ENCODE peak calls at places on chromosomes 12 and 14, in four cellular contexts. L is tibial nerve, A is psoas muscle, G is Peyer's patch. N is an unnamed sample.

GRCh38 chr14:74867673-74868072 is 8.3 kb downstream of the PROX2 start:
- DNase-seq in L (no peak), A (no peak), G (peak; percentile 83), N (peak; percentile 16)

GRCh38 chr12:67915335-67915851 is 73.9 kb upstream of the IFNG-AS1 start:
- DNase-seq in L (no peak), A (no peak), G (peak; percentile 50), N (no peak)

GRCh38 chr14:75069811-75070145 is 337 bp downstream of the ZC2HC1C start:
- DNase-seq in L (peak; percentile 32), A (no peak), G (no peak), N (no peak)

GRCh38 chr14:67618617-67619063 is 1.1 kb upstream of the ARG2 start:
- DNase-seq in L (peak; percentile 25), A (no peak), G (no peak), N (no peak)

GRCh38 chr12:75831413-75831812 is 200.2 kb downstream of the PHLDA1 start:
- DNase-seq in L (no peak), A (no peak), G (no peak), N (no peak)

GRCh38 chr14:92794547-92794941 is 439 bp downstream of the GOLGA5 start:
- DNase-seq in L (no peak), A (peak; percentile 60), G (no peak), N (no peak)

GRCh38 chr12:124410354-124411175 is 115.7 kb downstream of the RFLNA start:
- DNase-seq in L (no peak), A (peak; percentile 87), G (no peak), N (no peak)

GRCh38 chr12:15541996-15542631 is 219.8 kb downstream of the PTPRO start:
- DNase-seq in L (no peak), A (no peak), G (no peak), N (no peak)

GRCh38 chr14:21494902-21495762 is 16.0 kb downstream of the METTL3 start:
- DNase-seq in L (no peak), A (no peak), G (no peak), N (no peak)

GRCh38 chr12:113165521-113166450 is 16.3 kb downstream of the CFAP73 start:
- DNase-seq in L (no peak), A (no peak), G (no peak), N (no peak)

GRCh38 chr14:39229222-39229543 is 4.5 kb upstream of the MIA2 start:
- DNase-seq in L (no peak), A (no peak), G (peak; percentile 50), N (peak; percentile 15)

GRCh38 chr12:26156996-26157395 is 32.2 kb upstream of the BHLHE41 start:
- DNase-seq in L (no peak), A (no peak), G (no peak), N (no peak)

GRCh38 chr12:53190108-53190729 is 9.5 kb upstream of the CSAD start:
- DNase-seq in L (peak; percentile 50), A (peak; percentile 87), G (peak; percentile 77), N (peak; percentile 36)

GRCh38 chr12:9699269-9699897 is 29.9 kb downstream of the CLEC2D start:
- DNase-seq in L (no peak), A (no peak), G (no peak), N (no peak)

DNA sequence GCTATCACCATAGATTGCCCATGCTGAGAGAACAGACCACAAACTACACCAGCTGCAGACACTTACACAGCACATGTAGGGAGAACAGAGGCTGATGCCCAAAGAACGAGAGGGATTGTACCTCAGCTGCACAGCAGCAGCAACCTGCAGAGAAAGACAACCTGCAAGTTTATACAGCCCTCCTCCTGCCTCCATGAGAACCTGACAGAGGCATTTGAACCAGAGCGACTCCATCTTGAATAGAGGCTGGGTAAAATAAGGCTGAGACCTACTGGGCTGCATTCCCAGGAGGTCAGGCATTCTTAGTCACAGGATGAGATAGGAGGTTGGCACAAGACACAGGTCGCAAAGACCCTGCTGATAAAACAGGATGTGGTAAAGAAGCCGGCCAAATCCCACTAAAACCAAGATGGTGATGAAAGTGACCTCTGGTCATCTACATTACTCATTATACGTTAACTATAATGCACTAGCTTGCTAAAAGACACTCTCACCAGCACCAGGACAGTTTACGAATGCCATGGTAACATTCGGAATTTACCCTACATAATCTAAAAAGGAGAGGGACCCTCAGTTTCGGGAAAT is 262.4 kb upstream of the HMGA2 start:
- DNase-seq in L (no peak), A (no peak), G (no peak), N (no peak)
- H3K27ac ChIP-seq in L (no peak overlapping the region), A (no peak overlapping the region), G (no peak overlapping the region), N (no peak overlapping the region)

GRCh38 chr12:32230607-32230982 is 123.9 kb downstream of the BICD1 start:
- DNase-seq in L (no peak), A (no peak), G (no peak), N (no peak)
- TF ChIP-seq CTCF in L (no peak), A (no peak), G (no peak), N (no peak)

GRCh38 chr14:102672410-102672960 is 80.0 kb downstream of the RCOR1 start:
- DNase-seq in L (no peak), A (no peak), G (no peak), N (no peak)

GRCh38 chr14:102675396-102675795 is 82.9 kb downstream of the RCOR1 start:
- DNase-seq in L (no peak), A (no peak), G (no peak), N (no peak)

GRCh38 chr14:102666635-102667034 is 74.2 kb downstream of the RCOR1 start:
- DNase-seq in L (no peak), A (no peak), G (no peak), N (no peak)

GRCh38 chr14:102668291-102668873 is 75.9 kb downstream of the RCOR1 start:
- DNase-seq in L (no peak), A (no peak), G (no peak), N (no peak)

DNA sequence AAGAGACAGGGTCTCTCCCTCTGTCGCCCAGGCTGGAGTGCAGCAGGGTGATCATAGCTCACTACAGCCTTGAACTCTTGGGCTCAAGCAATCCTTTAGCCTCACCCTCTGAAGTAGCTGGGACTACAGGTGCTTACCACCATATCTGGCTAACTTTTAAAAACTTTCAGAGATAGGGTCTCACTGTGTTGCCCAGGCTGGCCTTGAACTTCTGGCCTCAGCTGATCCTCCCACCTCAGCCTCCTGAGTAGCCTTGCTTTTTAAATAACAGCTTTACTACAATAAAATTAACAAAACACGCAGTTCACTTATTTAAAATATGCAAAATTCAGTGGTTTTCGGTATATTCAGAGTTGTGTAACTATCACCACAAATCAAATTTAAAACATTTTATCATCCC is 79.0 kb downstream of the RCOR1 start:
- DNase-seq in L (no peak), A (no peak), G (no peak), N (no peak)
- H3K9me3 ChIP-seq in L (no peaks in the 10 kb centered on the region), A (no peaks in the 10 kb centered on the region), G (no peaks in the 10 kb centered on the region), N (no peaks in the 10 kb centered on the region)

DNA sequence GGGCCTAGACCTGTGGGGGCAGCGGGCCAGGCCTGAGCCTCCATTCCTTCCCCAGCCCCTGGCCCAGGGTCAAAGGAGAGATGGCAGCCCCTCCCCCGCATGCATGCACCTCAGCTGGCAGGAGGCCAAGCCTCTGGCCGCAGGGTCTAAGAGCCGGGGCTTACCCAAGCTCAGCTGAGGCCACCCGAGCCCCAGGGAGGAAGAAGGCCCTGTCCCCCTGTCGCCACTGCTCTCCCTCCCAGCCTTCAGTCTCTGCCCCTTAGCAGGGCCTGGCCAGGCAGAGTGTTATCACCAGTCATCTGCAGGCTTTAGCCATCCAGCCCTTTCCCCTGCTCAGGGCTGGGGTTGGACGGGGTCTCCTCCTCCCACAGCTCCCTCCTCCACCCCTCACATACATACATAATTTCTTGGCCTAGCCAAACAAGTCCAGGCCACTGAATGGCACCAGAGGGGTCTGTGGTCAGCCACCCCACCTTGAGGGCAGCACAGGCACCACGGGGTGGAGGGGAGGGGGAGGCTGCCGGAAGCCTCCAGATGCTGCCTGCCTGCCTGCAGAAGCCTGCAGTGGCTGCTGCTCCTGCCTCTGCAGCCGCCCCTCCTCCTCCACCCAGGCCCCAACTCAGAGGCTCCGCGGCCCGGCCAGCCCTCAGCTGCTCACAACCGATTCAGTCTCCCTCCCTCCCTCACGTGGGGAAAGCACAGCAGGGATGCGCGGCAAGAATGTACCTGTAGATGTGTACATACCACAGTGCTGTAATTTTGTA is 22.8 kb downstream of the RAB35 start:
- DNase-seq in L (no peak), A (peak; percentile 47), G (no peak), N (no peak)
- H3K27ac ChIP-seq in L (no peak overlapping the region), A (no peak overlapping the region), G (no peak overlapping the region), N (peak overlapping the region; percentile 29)

GRCh38 chr14:25431211-25432076 is 381.5 kb upstream of the STXBP6 start:
- DNase-seq in L (peak; percentile 9), A (no peak), G (no peak), N (no peak)
- TF ChIP-seq CTCF in L (no peak), A (no peak), G (no peak), N (no peak)

GRCh38 chr12:81403348-81403747 is 325.5 kb downstream of the ACSS3 start:
- DNase-seq in L (no peak), A (no peak), G (no peak), N (no peak)
- H3K9me3 ChIP-seq in L (no peaks in the 10 kb centered on the region), A (no peaks in the 10 kb centered on the region), G (no peaks in the 10 kb centered on the region), N (no peaks in the 10 kb centered on the region)